ENCODE peak calls at places on chromosomes 13 and 19, in five cellular contexts. G, U, O, C and T are unnamed samples.
A peak's percentile ranks its signal among the peaks of the same experiment; 100 is the strongest.

GRCh38 chr19:18881491-18881890 is 14.5 kb downstream of the CERS1 start:
- DNase-seq in G (no peak), U (no peak), O (no peak), C (no peak), T (no peak)

GRCh38 chr13:72643339-72643989 is 84.0 kb downstream of the MZT1 start:
- DNase-seq in G (no peak), U (no peak), O (no peak), C (peak; percentile 73), T (no peak)

GRCh38 chr13:100423375-100423774 is 165.2 kb downstream of the GGACT start:
- DNase-seq in G (no peak), U (no peak), O (no peak), C (no peak), T (no peak)

GRCh38 chr13:18212873-18213272 is 968.8 kb downstream of the TUBA3C start:
- DNase-seq in G (no peak), U (peak; percentile 0), O (no peak), C (no peak), T (no peak)

GRCh38 chr13:42007844-42008243 is 40.6 kb upstream of the DGKH start:
- DNase-seq in G (no peak), U (no peak), O (no peak), C (no peak), T (no peak)

GRCh38 chr19:18274303-18274775 is at the start of gene IQCN:
- DNase-seq in G (no peak), U (no peak), O (no peak), C (no peak), T (no peak)

GRCh38 chr19:45164577-45165335 is 4.0 kb upstream of the NKPD1 start:
- DNase-seq in G (peak; percentile 50), U (peak; percentile 93), O (no peak), C (peak; percentile 59), T (no peak)

GRCh38 chr13:112933649-112934048 is 35.4 kb upstream of the MCF2L start:
- DNase-seq in G (no peak), U (no peak), O (no peak), C (no peak), T (no peak)

GRCh38 chr19:29680447-29680846 is 15.2 kb downstream of the PLEKHF1 start:
- DNase-seq in G (no peak), U (no peak), O (peak; percentile 35), C (no peak), T (no peak)